ENCODE peak calls at places on chromosomes 3 and 15, in six cellular contexts. H is breast epithelium, B is HCT116, Y is transverse colon, O is SK-N-SH, X is K562. M is an unnamed sample.

GRCh38 chr3:128367726-128368125 is 99.0 kb downstream of the DNAJB8 start:
- DNase-seq in H (no peak), B (no peak), Y (no peak), O (no peak), X (no peak), M (no peak)

GRCh38 chr3:3665961-3666640 is 133.1 kb upstream of the LRRN1 start:
- DNase-seq in H (no peak), B (no peak), Y (no peak), O (no peak), X (no peak), M (no peak)

GRCh38 chr3:41352526-41352925 is 153.2 kb downstream of the CTNNB1 start:
- DNase-seq in H (no peak), B (no peak), Y (no peak), O (no peak), X (no peak), M (no peak)

GRCh38 chr15:55823699-55824098 is 80.7 kb upstream of the PRTG start:
- DNase-seq in H (no peak), B (no peak), Y (no peak), O (no peak), X (no peak), M (no peak)

GRCh38 chr15:26082833-26083174 is 219.7 kb upstream of the ATP10A start:
- DNase-seq in H (no peak), B (no peak), Y (no peak), O (no peak), X (no peak), M (peak; percentile 17)

GRCh38 chr15:31374986-31375385 is 48.4 kb downstream of the KLF13 start:
- DNase-seq in H (no peak), B (no peak), Y (no peak), O (no peak), X (no peak), M (no peak)

GRCh38 chr15:66841953-66842681 is 140.1 kb downstream of the SMAD6 start:
- DNase-seq in H (peak; percentile 89), B (peak; percentile 47), Y (peak; percentile 83), O (peak; percentile 85), X (peak; percentile 65), M (no peak)

GRCh38 chr3:120641696-120642246 is 40.3 kb downstream of the HGD start:
- DNase-seq in H (no peak), B (no peak), Y (no peak), O (no peak), X (no peak), M (no peak)

GRCh38 chr15:90296996-90297395 is 31.5 kb downstream of the NGRN start:
- DNase-seq in H (no peak), B (no peak), Y (no peak), O (no peak), X (no peak), M (no peak)

GRCh38 chr3:72892081-72892763 is 4.4 kb downstream of the GXYLT2 start:
- DNase-seq in H (no peak), B (no peak), Y (peak; percentile 27), O (no peak), X (no peak), M (no peak)

GRCh38 chr15:79082363-79083070 is 8.1 kb downstream of the RASGRF1 start:
- DNase-seq in H (no peak), B (no peak), Y (no peak), O (no peak), X (no peak), M (no peak)

GRCh38 chr15:57486807-57487206 is 104.9 kb upstream of the MYZAP start:
- DNase-seq in H (no peak), B (no peak), Y (no peak), O (no peak), X (no peak), M (no peak)

GRCh38 chr3:107367353-107367752 is 9.9 kb upstream of the CCDC54 start:
- DNase-seq in H (no peak), B (peak; percentile 6), Y (no peak), O (no peak), X (peak; percentile 65), M (no peak)

GRCh38 chr3:59115355-59116136 is 65.7 kb upstream of the CFAP20DC start:
- DNase-seq in H (no peak), B (no peak), Y (no peak), O (no peak), X (no peak), M (no peak)

GRCh38 chr3:112745567-112746248 is 101.0 kb downstream of the CD200R1L start:
- DNase-seq in H (no peak), B (no peak), Y (no peak), O (no peak), X (no peak), M (no peak)

GRCh38 chr3:159151130-159151529 is 349.3 kb downstream of the MFSD1 start:
- DNase-seq in H (no peak), B (no peak), Y (no peak), O (no peak), X (no peak), M (no peak)

GRCh38 chr15:77528968-77529319 is 103.8 kb downstream of the LINGO1 start:
- DNase-seq in H (no peak), B (no peak), Y (no peak), O (peak; percentile 81), X (no peak), M (no peak)

GRCh38 chr15:85757073-85757938 is 37.4 kb downstream of the KLHL25 start:
- DNase-seq in H (no peak), B (no peak), Y (no peak), O (no peak), X (no peak), M (no peak)

DNA sequence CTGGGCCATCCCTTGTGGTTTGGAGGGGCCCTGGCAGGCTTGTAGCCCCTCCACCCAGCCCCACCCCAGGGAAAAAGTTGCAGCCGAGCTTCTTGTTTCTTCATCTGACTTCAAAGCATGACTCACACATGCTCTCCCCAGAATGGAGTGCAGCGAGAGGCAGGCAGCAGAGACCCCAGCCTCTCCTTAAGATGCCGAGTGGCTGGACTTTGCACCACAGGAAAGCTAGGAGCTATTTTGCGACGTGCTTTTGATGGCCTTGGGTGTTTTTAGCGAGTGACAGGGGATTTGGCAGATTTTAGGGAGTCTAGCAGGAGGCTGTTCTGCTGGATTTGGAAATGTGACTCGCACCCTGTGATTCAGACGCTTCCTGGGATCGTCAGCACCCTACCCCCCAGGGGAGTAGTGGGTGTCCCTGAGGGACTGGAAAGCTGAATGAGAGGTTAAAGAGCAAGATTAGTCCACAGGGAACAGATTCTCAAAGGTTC is 14.2 kb downstream of the BAHD1 start:
- DNase-seq in H (no peak), B (no peak), Y (no peak), O (no peak), X (peak; percentile 47), M (no peak)
- H3K4me3 ChIP-seq in H (no peak overlapping the region), B (peak overlapping the region; percentile 46), Y (no peak overlapping the region), O (no peak overlapping the region), X (no peak overlapping the region), M (no peak overlapping the region)

GRCh38 chr3:188863999-188864406 is 307.8 kb upstream of the TPRG1 start:
- DNase-seq in H (no peak), B (no peak), Y (no peak), O (no peak), X (no peak), M (no peak)
- TF ChIP-seq POLR2AphosphoS5 in H (no peak), B (no peak), Y (peak; percentile 32), O (peak; percentile 89), X (no peak), M (no peak)

DNA sequence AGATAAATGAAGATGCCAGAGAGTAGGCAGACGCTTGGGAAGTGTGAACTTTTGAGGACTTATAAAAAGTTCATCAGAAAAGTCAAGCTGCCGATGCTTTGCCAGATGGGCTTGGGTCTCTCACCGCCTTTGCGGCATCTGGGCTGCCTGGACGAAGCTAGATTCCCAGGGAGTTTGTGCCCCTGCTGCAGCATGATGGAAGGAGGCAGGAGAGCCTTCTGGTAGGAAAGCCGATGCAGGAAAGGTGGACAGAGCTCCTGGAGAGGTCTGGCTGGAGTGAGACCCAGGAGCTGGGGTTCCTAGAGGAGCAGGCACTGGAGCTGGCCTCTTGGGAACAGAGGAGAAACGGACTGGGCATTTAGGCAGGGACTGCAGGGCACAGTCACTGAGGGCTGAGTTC is 51.9 kb upstream of the ATP2B2 start:
- DNase-seq in H (no peak), B (no peak), Y (no peak), O (no peak), X (no peak), M (no peak)
- H3K27ac ChIP-seq in H (no peak overlapping the region), B (no peak overlapping the region), Y (no peak overlapping the region), O (no peak overlapping the region), X (no peak overlapping the region), M (no peak overlapping the region)

GRCh38 chr3:9316881-9317341 is 45.9 kb upstream of the THUMPD3 start:
- DNase-seq in H (no peak), B (no peak), Y (peak; percentile 16), O (no peak), X (no peak), M (no peak)
- H3K4me3 ChIP-seq in H (peak overlapping the region; percentile 41), B (no peak overlapping the region), Y (no peak overlapping the region), O (no peak overlapping the region), X (no peak overlapping the region), M (no peak overlapping the region)

GRCh38 chr3:184377374-184377773 is 633 bp downstream of the THPO start:
- DNase-seq in H (no peak), B (no peak), Y (no peak), O (no peak), X (no peak), M (no peak)

GRCh38 chr3:184375747-184376495 is 2.1 kb downstream of the THPO start:
- DNase-seq in H (no peak), B (no peak), Y (no peak), O (no peak), X (no peak), M (no peak)

GRCh38 chr3:184378650-184379374 is 805 bp upstream of the THPO start:
- DNase-seq in H (no peak), B (no peak), Y (no peak), O (no peak), X (no peak), M (no peak)

GRCh38 chr3:184379375-184380209 is at the start of gene CHRD:
- DNase-seq in H (no peak), B (no peak), Y (no peak), O (no peak), X (no peak), M (no peak)

DNA sequence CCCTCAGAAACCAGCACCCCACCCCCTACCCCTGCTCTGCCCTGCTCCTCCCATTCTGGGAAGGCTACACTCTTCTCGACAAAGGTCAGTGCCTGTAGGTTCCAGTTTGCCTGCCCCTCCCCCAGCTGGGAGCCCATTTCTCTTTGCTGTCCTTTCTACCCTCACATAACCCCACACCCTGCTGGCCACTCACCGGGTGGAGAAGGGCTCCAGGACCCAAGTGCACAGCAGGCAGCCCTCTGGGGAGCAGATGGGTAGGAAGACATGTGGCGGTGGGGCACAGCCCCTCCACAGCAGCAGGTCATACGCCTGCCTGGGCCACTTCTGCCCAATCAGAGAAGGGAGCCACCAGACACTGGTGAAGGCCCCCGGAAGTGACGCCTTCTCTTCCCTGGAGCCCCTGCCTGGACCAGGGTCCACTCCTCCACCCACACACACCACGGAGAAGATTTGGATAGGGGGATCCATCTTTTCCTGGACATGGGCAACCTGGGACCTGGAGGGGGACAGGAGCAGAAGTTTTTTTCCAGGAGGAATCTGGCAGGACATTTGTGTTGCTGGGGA is at the start of gene THPO:
- DNase-seq in H (no peak), B (no peak), Y (no peak), O (no peak), X (peak; percentile 72), M (no peak)
- TF ChIP-seq POLR2AphosphoS5 in H (no peak), B (no peak), Y (no peak), O (no peak), X (no peak), M (no peak)

GRCh38 chr3:23762214-23763039 is 43.3 kb upstream of the UBE2E1 start:
- DNase-seq in H (no peak), B (no peak), Y (no peak), O (peak; percentile 67), X (no peak), M (no peak)
- H3K27ac ChIP-seq in H (peak overlapping the region; percentile 56), B (no peak overlapping the region), Y (peak overlapping the region; percentile 45), O (peak overlapping the region; percentile 83), X (no peak overlapping the region), M (no peak overlapping the region)

GRCh38 chr15:99252326-99252725 is 1.0 kb downstream of the LRRC28 start:
- DNase-seq in H (no peak), B (no peak), Y (no peak), O (no peak), X (no peak), M (no peak)
- H3K4me3 ChIP-seq in H (peak overlapping the region; percentile 79), B (peak overlapping the region; percentile 76), Y (no peak overlapping the region), O (peak overlapping the region; percentile 87), X (peak overlapping the region; percentile 71), M (peak overlapping the region; percentile 96)

M was measured in Panc1.